ENCODE peak calls at places on chromosomes 12 and 14, in eight cellular contexts. One of them, this sample, is unnamed.
A peak's percentile ranks its signal among the peaks of the same experiment; 100 is the strongest.

GRCh38 chr14:22386924-22387775 is 201.9 kb downstream of the DAD1 start:
- DNase-seq in CD8-positive, alpha-beta T cell: no peak
- DNase-seq in upper lobe of left lung: peak; percentile 39
- DNase-seq in fibroblast of pulmonary artery: peak; percentile 87
- DNase-seq in breast epithelium: peak; percentile 45
- DNase-seq in WERI-Rb-1: peak; percentile 64
- DNase-seq in BE2C: peak; percentile 82
- DNase-seq in A549: peak; percentile 82
- DNase-seq in this sample: peak; percentile 28

GRCh38 chr14:68756734-68757133 is 36.1 kb downstream of the ZFP36L1 start:
- DNase-seq in CD8-positive, alpha-beta T cell: no peak
- DNase-seq in upper lobe of left lung: no peak
- DNase-seq in fibroblast of pulmonary artery: no peak
- DNase-seq in breast epithelium: no peak
- DNase-seq in WERI-Rb-1: no peak
- DNase-seq in BE2C: no peak
- DNase-seq in A549: no peak
- DNase-seq in this sample: no peak

GRCh38 chr14:103118663-103119404 is 4.4 kb upstream of the TNFAIP2 start:
- DNase-seq in CD8-positive, alpha-beta T cell: no peak
- DNase-seq in upper lobe of left lung: peak; percentile 93
- DNase-seq in fibroblast of pulmonary artery: no peak
- DNase-seq in breast epithelium: no peak
- DNase-seq in WERI-Rb-1: no peak
- DNase-seq in BE2C: no peak
- DNase-seq in A549: no peak
- DNase-seq in this sample: no peak

GRCh38 chr14:77791225-77791600 is 8.7 kb upstream of the ADCK1 start:
- DNase-seq in CD8-positive, alpha-beta T cell: no peak
- DNase-seq in upper lobe of left lung: peak; percentile 30
- DNase-seq in fibroblast of pulmonary artery: no peak
- DNase-seq in breast epithelium: no peak
- DNase-seq in WERI-Rb-1: no peak
- DNase-seq in BE2C: no peak
- DNase-seq in A549: no peak
- DNase-seq in this sample: no peak

GRCh38 chr14:36967892-36968555 is 204.4 kb downstream of the SLC25A21 start:
- DNase-seq in CD8-positive, alpha-beta T cell: no peak
- DNase-seq in upper lobe of left lung: no peak
- DNase-seq in fibroblast of pulmonary artery: no peak
- DNase-seq in breast epithelium: no peak
- DNase-seq in WERI-Rb-1: no peak
- DNase-seq in BE2C: no peak
- DNase-seq in A549: no peak
- DNase-seq in this sample: no peak

GRCh38 chr12:97151481-97151880 is 244.4 kb downstream of the NEDD1 start:
- DNase-seq in CD8-positive, alpha-beta T cell: no peak
- DNase-seq in upper lobe of left lung: no peak
- DNase-seq in fibroblast of pulmonary artery: no peak
- DNase-seq in breast epithelium: no peak
- DNase-seq in WERI-Rb-1: no peak
- DNase-seq in BE2C: no peak
- DNase-seq in A549: no peak
- DNase-seq in this sample: no peak

GRCh38 chr12:88579572-88579940 is 715 bp downstream of the KITLG start:
- DNase-seq in CD8-positive, alpha-beta T cell: no peak
- DNase-seq in upper lobe of left lung: peak; percentile 48
- DNase-seq in fibroblast of pulmonary artery: no peak
- DNase-seq in breast epithelium: no peak
- DNase-seq in WERI-Rb-1: no peak
- DNase-seq in BE2C: peak; percentile 16
- DNase-seq in A549: peak; percentile 51
- DNase-seq in this sample: no peak

GRCh38 chr12:132486576-132486975 is 3.4 kb upstream of the FBRSL1 start:
- DNase-seq in CD8-positive, alpha-beta T cell: no peak
- DNase-seq in upper lobe of left lung: no peak
- DNase-seq in fibroblast of pulmonary artery: no peak
- DNase-seq in breast epithelium: no peak
- DNase-seq in WERI-Rb-1: no peak
- DNase-seq in BE2C: no peak
- DNase-seq in A549: no peak
- DNase-seq in this sample: no peak

GRCh38 chr12:58487280-58488141 is 432.8 kb downstream of the LRIG3 start:
- DNase-seq in CD8-positive, alpha-beta T cell: no peak
- DNase-seq in upper lobe of left lung: no peak
- DNase-seq in fibroblast of pulmonary artery: peak; percentile 76
- DNase-seq in breast epithelium: no peak
- DNase-seq in WERI-Rb-1: no peak
- DNase-seq in BE2C: no peak
- DNase-seq in A549: no peak
- DNase-seq in this sample: no peak

GRCh38 chr12:66441905-66442559 is 139.7 kb downstream of the HELB start:
- DNase-seq in CD8-positive, alpha-beta T cell: no peak
- DNase-seq in upper lobe of left lung: no peak
- DNase-seq in fibroblast of pulmonary artery: no peak
- DNase-seq in breast epithelium: no peak
- DNase-seq in WERI-Rb-1: no peak
- DNase-seq in BE2C: no peak
- DNase-seq in A549: no peak
- DNase-seq in this sample: no peak

GRCh38 chr12:943051-943450 is 6.4 kb downstream of the RAD52 start:
- DNase-seq in CD8-positive, alpha-beta T cell: no peak
- DNase-seq in upper lobe of left lung: no peak
- DNase-seq in fibroblast of pulmonary artery: no peak
- DNase-seq in breast epithelium: no peak
- DNase-seq in WERI-Rb-1: no peak
- DNase-seq in BE2C: no peak
- DNase-seq in A549: no peak
- DNase-seq in this sample: no peak

GRCh38 chr14:92549853-92550244 is 36.3 kb downstream of the RIN3 start:
- DNase-seq in CD8-positive, alpha-beta T cell: no peak
- DNase-seq in upper lobe of left lung: peak; percentile 51
- DNase-seq in fibroblast of pulmonary artery: peak; percentile 52
- DNase-seq in breast epithelium: no peak
- DNase-seq in WERI-Rb-1: peak; percentile 46
- DNase-seq in BE2C: peak; percentile 29
- DNase-seq in A549: no peak
- DNase-seq in this sample: no peak

GRCh38 chr12:120093336-120093591 is 23.3 kb downstream of the RAB35 start:
- DNase-seq in CD8-positive, alpha-beta T cell: no peak
- DNase-seq in upper lobe of left lung: no peak
- DNase-seq in fibroblast of pulmonary artery: no peak
- DNase-seq in breast epithelium: no peak
- DNase-seq in WERI-Rb-1: no peak
- DNase-seq in BE2C: no peak
- DNase-seq in A549: no peak
- DNase-seq in this sample: no peak

GRCh38 chr14:59484611-59485174 is 376 bp downstream of the JKAMP start:
- DNase-seq in CD8-positive, alpha-beta T cell: no peak
- DNase-seq in upper lobe of left lung: no peak
- DNase-seq in fibroblast of pulmonary artery: peak; percentile 36
- DNase-seq in breast epithelium: no peak
- DNase-seq in WERI-Rb-1: no peak
- DNase-seq in BE2C: no peak
- DNase-seq in A549: no peak
- DNase-seq in this sample: no peak

GRCh38 chr12:109154485-109155438 is 38.4 kb downstream of the ACACB start:
- DNase-seq in CD8-positive, alpha-beta T cell: peak; percentile 89
- DNase-seq in upper lobe of left lung: peak; percentile 82
- DNase-seq in fibroblast of pulmonary artery: peak; percentile 52
- DNase-seq in breast epithelium: peak; percentile 71
- DNase-seq in WERI-Rb-1: peak; percentile 78
- DNase-seq in BE2C: peak; percentile 84
- DNase-seq in A549: peak; percentile 98
- DNase-seq in this sample: peak; percentile 90

GRCh38 chr12:104599985-104600712 is 143.4 kb downstream of the CHST11 start:
- DNase-seq in CD8-positive, alpha-beta T cell: no peak
- DNase-seq in upper lobe of left lung: no peak
- DNase-seq in fibroblast of pulmonary artery: no peak
- DNase-seq in breast epithelium: no peak
- DNase-seq in WERI-Rb-1: no peak
- DNase-seq in BE2C: no peak
- DNase-seq in A549: no peak
- DNase-seq in this sample: no peak

GRCh38 chr12:127363392-127363791 is 903.6 kb upstream of the TMEM132C start:
- DNase-seq in CD8-positive, alpha-beta T cell: no peak
- DNase-seq in upper lobe of left lung: no peak
- DNase-seq in fibroblast of pulmonary artery: no peak
- DNase-seq in breast epithelium: no peak
- DNase-seq in WERI-Rb-1: peak; percentile 36
- DNase-seq in BE2C: no peak
- DNase-seq in A549: no peak
- DNase-seq in this sample: no peak

GRCh38 chr12:25054783-25055144 is 105.9 kb upstream of the BCAT1 start:
- DNase-seq in CD8-positive, alpha-beta T cell: peak; percentile 54
- DNase-seq in upper lobe of left lung: no peak
- DNase-seq in fibroblast of pulmonary artery: no peak
- DNase-seq in breast epithelium: no peak
- DNase-seq in WERI-Rb-1: no peak
- DNase-seq in BE2C: no peak
- DNase-seq in A549: no peak
- DNase-seq in this sample: no peak
- H3K4me3 ChIP-seq in CD8-positive, alpha-beta T cell: peak overlapping the region; percentile 50
- H3K4me3 ChIP-seq in upper lobe of left lung: no peak overlapping the region
- H3K4me3 ChIP-seq in fibroblast of pulmonary artery: no peak overlapping the region
- H3K4me3 ChIP-seq in breast epithelium: no peak overlapping the region
- H3K4me3 ChIP-seq in WERI-Rb-1: no peak overlapping the region
- H3K4me3 ChIP-seq in BE2C: no peak overlapping the region
- H3K4me3 ChIP-seq in A549: no peak overlapping the region
- H3K4me3 ChIP-seq in this sample: no peak overlapping the region

GRCh38 chr12:99810718-99811593 is 163.4 kb downstream of the GARIN6 start:
- DNase-seq in CD8-positive, alpha-beta T cell: no peak
- DNase-seq in upper lobe of left lung: no peak
- DNase-seq in fibroblast of pulmonary artery: peak; percentile 36
- DNase-seq in breast epithelium: no peak
- DNase-seq in WERI-Rb-1: peak; percentile 54
- DNase-seq in BE2C: peak; percentile 10
- DNase-seq in A549: peak; percentile 20
- DNase-seq in this sample: peak; percentile 84
- TF ChIP-seq CTCF in CD8-positive, alpha-beta T cell: no peak
- TF ChIP-seq CTCF in upper lobe of left lung: peak; percentile 30
- TF ChIP-seq CTCF in fibroblast of pulmonary artery: peak; percentile 40
- TF ChIP-seq CTCF in breast epithelium: peak; percentile 20
- TF ChIP-seq CTCF in WERI-Rb-1: peak; percentile 23
- TF ChIP-seq CTCF in BE2C: peak; percentile 47
- TF ChIP-seq CTCF in A549: peak; percentile 41
- TF ChIP-seq CTCF in this sample: peak; percentile 56

DNA sequence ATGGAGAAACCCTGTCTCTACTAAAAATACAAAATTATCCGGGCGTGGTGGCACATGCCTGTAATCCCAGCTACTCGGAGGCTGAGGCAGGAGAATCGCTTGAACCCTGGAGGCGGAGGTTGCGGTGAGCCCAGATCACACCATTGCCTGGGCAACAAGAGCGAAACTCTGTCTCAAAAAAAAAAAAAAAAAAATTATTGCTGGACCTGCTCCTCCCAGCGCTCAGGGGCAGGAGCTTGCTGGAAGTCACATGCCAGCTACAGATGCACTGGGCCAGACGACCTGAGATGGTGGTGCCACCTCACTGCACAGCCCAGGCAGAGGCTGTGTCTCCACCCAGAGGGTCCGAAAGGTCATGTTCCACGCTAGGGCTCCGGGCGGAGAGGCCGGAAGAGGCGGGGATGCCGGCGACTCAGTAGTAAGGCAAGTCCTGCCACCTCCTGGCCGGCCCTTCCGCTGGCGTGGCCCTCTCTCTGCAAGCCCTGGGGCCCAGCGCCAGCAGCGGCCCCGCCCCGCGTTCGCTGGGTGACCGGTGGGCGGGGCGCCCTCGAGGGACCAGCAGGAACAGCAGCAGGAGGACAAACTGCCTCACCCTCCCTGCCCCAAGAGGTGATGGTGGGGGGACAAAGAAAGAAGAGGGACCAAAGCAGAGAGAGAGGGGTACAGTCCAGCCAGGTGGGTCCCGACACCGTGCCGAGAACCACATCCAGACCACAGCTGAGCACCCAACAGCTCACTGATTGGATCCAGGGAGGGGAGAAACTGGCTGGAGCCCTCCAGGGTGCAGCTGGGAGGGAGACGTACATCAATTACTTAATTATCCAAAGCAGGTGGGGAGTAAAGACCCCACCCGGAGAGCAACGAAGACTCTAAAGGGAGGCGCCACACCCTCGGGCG is 3.6 kb upstream of the RHOF start:
- DNase-seq in CD8-positive, alpha-beta T cell: no peak
- DNase-seq in upper lobe of left lung: peak; percentile 98
- DNase-seq in fibroblast of pulmonary artery: peak; percentile 80
- DNase-seq in breast epithelium: peak; percentile 79
- DNase-seq in WERI-Rb-1: peak; percentile 94
- DNase-seq in BE2C: peak; percentile 92
- DNase-seq in A549: peak; percentile 90
- DNase-seq in this sample: peak; percentile 90
- H3K4me3 ChIP-seq in CD8-positive, alpha-beta T cell: no peak overlapping the region
- H3K4me3 ChIP-seq in upper lobe of left lung: no peak overlapping the region
- H3K4me3 ChIP-seq in fibroblast of pulmonary artery: peak overlapping the region; percentile 25
- H3K4me3 ChIP-seq in breast epithelium: peak overlapping the region; percentile 95
- H3K4me3 ChIP-seq in WERI-Rb-1: peak overlapping the region; percentile 35
- H3K4me3 ChIP-seq in BE2C: peak overlapping the region; percentile 63
- H3K4me3 ChIP-seq in A549: peak overlapping the region; percentile 28
- H3K4me3 ChIP-seq in this sample: peak overlapping the region; percentile 59

GRCh38 chr14:98167702-98168101 is 1104.3 kb downstream of the BCL11B start:
- DNase-seq in CD8-positive, alpha-beta T cell: peak; percentile 69
- DNase-seq in upper lobe of left lung: no peak
- DNase-seq in fibroblast of pulmonary artery: no peak
- DNase-seq in breast epithelium: no peak
- DNase-seq in WERI-Rb-1: no peak
- DNase-seq in BE2C: no peak
- DNase-seq in A549: no peak
- DNase-seq in this sample: no peak

GRCh38 chr14:98167253-98167652 is 1104.7 kb downstream of the BCL11B start:
- DNase-seq in CD8-positive, alpha-beta T cell: peak; percentile 56
- DNase-seq in upper lobe of left lung: no peak
- DNase-seq in fibroblast of pulmonary artery: no peak
- DNase-seq in breast epithelium: no peak
- DNase-seq in WERI-Rb-1: no peak
- DNase-seq in BE2C: no peak
- DNase-seq in A549: no peak
- DNase-seq in this sample: no peak

GRCh38 chr14:98168196-98168985 is 1103.6 kb downstream of the BCL11B start:
- DNase-seq in CD8-positive, alpha-beta T cell: no peak
- DNase-seq in upper lobe of left lung: no peak
- DNase-seq in fibroblast of pulmonary artery: no peak
- DNase-seq in breast epithelium: no peak
- DNase-seq in WERI-Rb-1: no peak
- DNase-seq in BE2C: no peak
- DNase-seq in A549: no peak
- DNase-seq in this sample: no peak

GRCh38 chr14:98170580-98170979 is 1101.4 kb downstream of the BCL11B start:
- DNase-seq in CD8-positive, alpha-beta T cell: no peak
- DNase-seq in upper lobe of left lung: no peak
- DNase-seq in fibroblast of pulmonary artery: no peak
- DNase-seq in breast epithelium: no peak
- DNase-seq in WERI-Rb-1: no peak
- DNase-seq in BE2C: no peak
- DNase-seq in A549: no peak
- DNase-seq in this sample: no peak

DNA sequence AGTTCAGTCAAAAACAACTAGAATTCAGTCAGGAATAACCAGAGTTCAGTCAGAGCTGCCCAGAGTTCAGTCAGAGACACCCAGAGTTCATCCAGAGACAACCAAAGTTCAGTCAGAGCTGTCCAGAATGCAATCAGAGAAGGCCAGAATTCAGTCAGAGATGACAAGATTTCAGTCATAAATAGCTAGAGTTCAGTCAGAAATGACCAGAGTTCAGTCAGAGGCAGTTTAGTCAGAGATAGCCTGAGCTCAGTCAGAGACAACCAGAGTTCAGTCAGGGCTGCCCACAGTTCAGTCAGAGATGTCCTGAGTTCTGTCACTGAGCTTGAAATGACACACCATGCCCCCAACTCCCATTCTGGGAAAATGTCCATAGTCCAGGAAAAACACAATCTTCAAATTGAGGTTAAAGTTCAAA is 1102.8 kb downstream of the BCL11B start:
- DNase-seq in CD8-positive, alpha-beta T cell: no peak
- DNase-seq in upper lobe of left lung: no peak
- DNase-seq in fibroblast of pulmonary artery: no peak
- DNase-seq in breast epithelium: no peak
- DNase-seq in WERI-Rb-1: no peak
- DNase-seq in BE2C: no peak
- DNase-seq in A549: no peak
- DNase-seq in this sample: no peak
- TF ChIP-seq CTCF in CD8-positive, alpha-beta T cell: no peak
- TF ChIP-seq CTCF in upper lobe of left lung: no peak
- TF ChIP-seq CTCF in fibroblast of pulmonary artery: no peak
- TF ChIP-seq CTCF in breast epithelium: no peak
- TF ChIP-seq CTCF in WERI-Rb-1: no peak
- TF ChIP-seq CTCF in BE2C: no peak
- TF ChIP-seq CTCF in A549: no peak
- TF ChIP-seq CTCF in this sample: no peak